ENCODE peak calls at places on chromosomes 4 and X, in eight cellular contexts. T is kidney epithelial cell; P is activated CD4-positive, alpha-beta T cell treated with anti-CD3 and anti-CD28 coated beads for 4 hours; B is NCI-H2029 treated with DMSO at 0.1 percent for 48 hours; N is HEK293T; E is stimulated activated CD8-positive, alpha-beta memory T cell treated with anti-CD3 and anti-CD28 coated beads, Interleukin-7, amount 100 ng/mL, for 24 hours; C is CD4-positive, CD25-positive, alpha-beta regulatory T cell; K is T47D. S is an unnamed sample.

GRCh38 chrX:10769165-10769564 is 148.8 kb upstream of the MID1 start:
- DNase-seq in B (peak), E (no peak), N (peak), P (no peak), K (peak), C (peak), T (no peak), S (peak)

GRCh38 chr4:168600796-168601583 is 104.1 kb downstream of the PALLD start:
- DNase-seq in B (no peak), C (no peak), K (no peak), P (no peak), E (no peak), N (no peak), T (no peak), S (no peak)

GRCh38 chrX:120000490-120001246 is 57.1 kb upstream of the NKAP start:
- DNase-seq in B (no peak), C (no peak), K (no peak), E (no peak), N (no peak), T (no peak), P (no peak), S (no peak)

GRCh38 chr4:30720021-30720655 is at the start of gene PCDH7:
- DNase-seq in B (no peak), K (no peak), E (no peak), N (peak), P (no peak), T (no peak), C (no peak), S (peak)

GRCh38 chr4:16704488-16704887 is 194.0 kb downstream of the LDB2 start:
- DNase-seq in C (no peak), P (no peak), K (no peak), E (no peak), T (no peak), B (no peak), N (no peak), S (no peak)

GRCh38 chr4:336099-336892 is 1.3 kb upstream of the ZNF141 start:
- DNase-seq in K (peak), C (no peak), P (no peak), N (no peak), T (no peak), B (no peak), E (no peak), S (peak)

GRCh38 chr4:75733369-75733768 is 9.0 kb downstream of the USO1 start:
- DNase-seq in N (no peak), E (no peak), K (no peak), C (no peak), P (no peak), B (no peak), T (no peak), S (no peak)

GRCh38 chrX:38192007-38192625 is 28.6 kb downstream of the SRPX start:
- DNase-seq in E (no peak), C (peak), B (no peak), T (no peak), P (no peak), K (peak), N (peak), S (peak)

GRCh38 chrX:137550561-137551305 is 15.2 kb upstream of the ZIC3 start:
- DNase-seq in C (no peak), T (no peak), K (no peak), N (no peak), B (no peak), P (no peak), E (no peak), S (no peak)

GRCh38 chrX:24956828-24957227 is 58.9 kb downstream of the ARX start:
- DNase-seq in T (no peak), P (no peak), C (no peak), N (no peak), E (no peak), B (no peak), K (peak), S (no peak)

GRCh38 chr4:166277406-166277805 is 404.4 kb downstream of the TLL1 start:
- DNase-seq in K (no peak), N (no peak), T (no peak), B (no peak), C (no peak), P (no peak), E (no peak), S (no peak)

GRCh38 chrX:1212532-1212931 is at the start of gene CRLF2:
- DNase-seq in C (peak), B (no peak), P (no peak), K (no peak), N (no peak), E (no peak), T (no peak), S (no peak)

GRCh38 chr4:26242451-26242850 is 78.4 kb upstream of the RBPJ start:
- DNase-seq in B (no peak), T (no peak), E (no peak), K (no peak), N (no peak), P (no peak), C (no peak), S (no peak)

GRCh38 chrX:39450578-39450977 is 647.2 kb downstream of the BCOR start:
- DNase-seq in C (peak), E (no peak), N (no peak), P (no peak), K (no peak), T (no peak), B (no peak), S (no peak)

GRCh38 chr4:139460565-139460964 is 6.6 kb downstream of the RAB33B start:
- DNase-seq in C (no peak), T (no peak), K (no peak), P (no peak), E (no peak), N (no peak), B (no peak), S (no peak)

GRCh38 chr4:61200991-61201526 is 933 bp downstream of the ADGRL3 start:
- DNase-seq in P (no peak), C (no peak), N (peak), T (no peak), E (no peak), K (no peak), B (no peak), S (peak)

GRCh38 chr4:94304365-94304971 is 38.2 kb downstream of the HPGDS start:
- DNase-seq in K (peak), T (peak), B (no peak), E (no peak), C (peak), N (peak), P (no peak), S (peak)

GRCh38 chr4:72208421-72209075 is 176.7 kb downstream of the NPFFR2 start:
- DNase-seq in B (no peak), K (peak), T (no peak), P (no peak), E (no peak), C (no peak), N (no peak), S (no peak)

GRCh38 chrX:141917801-141918200 is 14.1 kb downstream of the MAGEC1 start:
- DNase-seq in N (no peak), P (no peak), C (no peak), B (no peak), E (no peak), K (no peak), T (no peak), S (no peak)

GRCh38 chr4:15400911-15401671 is 26.7 kb upstream of the C1QTNF7 start:
- DNase-seq in K (peak), T (no peak), E (no peak), C (peak), B (no peak), N (no peak), P (no peak), S (peak)

GRCh38 chr4:103306870-103307345 is 108.8 kb upstream of the CENPE start:
- DNase-seq in K (peak), N (no peak), C (no peak), B (no peak), T (no peak), P (no peak), E (no peak), S (peak)